ENCODE peak calls at places on chromosomes 13 and 19, in nine cellular contexts. One of them, this sample, is unnamed.

GRCh38 chr19:40521276-40521675 is 54.5 kb downstream of the SPTBN4 start:
- DNase-seq in T-helper 1 cell: no peak
- DNase-seq in cerebellum: no peak
- DNase-seq in psoas muscle: no peak
- DNase-seq in A549: peak; percentile 83
- DNase-seq in NCI-H2171 treated with DMSO at 0.1 percent for 48 hours: peak; percentile 27
- DNase-seq in stimulated activated CD4-positive, alpha-beta T cell treated with anti-CD3 and anti-CD28 coated beads, Interleukin-2, amount 100 ng/mL, for 48 hours: no peak
- DNase-seq in effector memory CD8-positive, alpha-beta T cell: no peak
- DNase-seq in MV-4-11: peak; percentile 25
- DNase-seq in this sample: no peak

GRCh38 chr13:78608705-78609463 is 5.5 kb upstream of the POU4F1 start:
- DNase-seq in T-helper 1 cell: no peak
- DNase-seq in cerebellum: no peak
- DNase-seq in psoas muscle: no peak
- DNase-seq in A549: no peak
- DNase-seq in NCI-H2171 treated with DMSO at 0.1 percent for 48 hours: no peak
- DNase-seq in stimulated activated CD4-positive, alpha-beta T cell treated with anti-CD3 and anti-CD28 coated beads, Interleukin-2, amount 100 ng/mL, for 48 hours: no peak
- DNase-seq in effector memory CD8-positive, alpha-beta T cell: no peak
- DNase-seq in MV-4-11: no peak
- DNase-seq in this sample: no peak

GRCh38 chr19:48487944-48488343 is 18.8 kb downstream of the CYTH2 start:
- DNase-seq in T-helper 1 cell: no peak
- DNase-seq in cerebellum: peak; percentile 88
- DNase-seq in psoas muscle: peak; percentile 76
- DNase-seq in A549: peak; percentile 88
- DNase-seq in NCI-H2171 treated with DMSO at 0.1 percent for 48 hours: no peak
- DNase-seq in stimulated activated CD4-positive, alpha-beta T cell treated with anti-CD3 and anti-CD28 coated beads, Interleukin-2, amount 100 ng/mL, for 48 hours: no peak
- DNase-seq in effector memory CD8-positive, alpha-beta T cell: no peak
- DNase-seq in MV-4-11: no peak
- DNase-seq in this sample: peak; percentile 90

GRCh38 chr13:40271511-40271910 is 394.9 kb downstream of the FOXO1 start:
- DNase-seq in T-helper 1 cell: no peak
- DNase-seq in cerebellum: peak; percentile 7
- DNase-seq in psoas muscle: peak; percentile 26
- DNase-seq in A549: no peak
- DNase-seq in NCI-H2171 treated with DMSO at 0.1 percent for 48 hours: no peak
- DNase-seq in stimulated activated CD4-positive, alpha-beta T cell treated with anti-CD3 and anti-CD28 coated beads, Interleukin-2, amount 100 ng/mL, for 48 hours: no peak
- DNase-seq in effector memory CD8-positive, alpha-beta T cell: no peak
- DNase-seq in MV-4-11: no peak
- DNase-seq in this sample: no peak

GRCh38 chr19:46739290-46739771 is 6.5 kb upstream of the FKRP start:
- DNase-seq in T-helper 1 cell: no peak
- DNase-seq in cerebellum: peak; percentile 92
- DNase-seq in psoas muscle: peak; percentile 86
- DNase-seq in A549: no peak
- DNase-seq in NCI-H2171 treated with DMSO at 0.1 percent for 48 hours: no peak
- DNase-seq in stimulated activated CD4-positive, alpha-beta T cell treated with anti-CD3 and anti-CD28 coated beads, Interleukin-2, amount 100 ng/mL, for 48 hours: no peak
- DNase-seq in effector memory CD8-positive, alpha-beta T cell: no peak
- DNase-seq in MV-4-11: no peak
- DNase-seq in this sample: no peak

GRCh38 chr13:113821847-113822246 is 42.0 kb downstream of the GAS6 start:
- DNase-seq in T-helper 1 cell: no peak
- DNase-seq in cerebellum: no peak
- DNase-seq in psoas muscle: no peak
- DNase-seq in A549: no peak
- DNase-seq in NCI-H2171 treated with DMSO at 0.1 percent for 48 hours: no peak
- DNase-seq in stimulated activated CD4-positive, alpha-beta T cell treated with anti-CD3 and anti-CD28 coated beads, Interleukin-2, amount 100 ng/mL, for 48 hours: no peak
- DNase-seq in effector memory CD8-positive, alpha-beta T cell: no peak
- DNase-seq in MV-4-11: no peak
- DNase-seq in this sample: no peak

GRCh38 chr19:4523306-4524110 is 5.2 kb upstream of the PLIN4 start:
- DNase-seq in T-helper 1 cell: peak; percentile 9
- DNase-seq in cerebellum: no peak
- DNase-seq in psoas muscle: peak; percentile 71
- DNase-seq in A549: peak; percentile 57
- DNase-seq in NCI-H2171 treated with DMSO at 0.1 percent for 48 hours: no peak
- DNase-seq in stimulated activated CD4-positive, alpha-beta T cell treated with anti-CD3 and anti-CD28 coated beads, Interleukin-2, amount 100 ng/mL, for 48 hours: peak; percentile 34
- DNase-seq in effector memory CD8-positive, alpha-beta T cell: no peak
- DNase-seq in MV-4-11: no peak
- DNase-seq in this sample: no peak

GRCh38 chr19:12163841-12164240 is 945 bp downstream of the ZNF136 start:
- DNase-seq in T-helper 1 cell: no peak
- DNase-seq in cerebellum: no peak
- DNase-seq in psoas muscle: no peak
- DNase-seq in A549: no peak
- DNase-seq in NCI-H2171 treated with DMSO at 0.1 percent for 48 hours: no peak
- DNase-seq in stimulated activated CD4-positive, alpha-beta T cell treated with anti-CD3 and anti-CD28 coated beads, Interleukin-2, amount 100 ng/mL, for 48 hours: no peak
- DNase-seq in effector memory CD8-positive, alpha-beta T cell: no peak
- DNase-seq in MV-4-11: no peak
- DNase-seq in this sample: no peak

GRCh38 chr19:47418595-47419036 is 711 bp downstream of the MEIS3 start:
- DNase-seq in T-helper 1 cell: no peak
- DNase-seq in cerebellum: no peak
- DNase-seq in psoas muscle: no peak
- DNase-seq in A549: no peak
- DNase-seq in NCI-H2171 treated with DMSO at 0.1 percent for 48 hours: no peak
- DNase-seq in stimulated activated CD4-positive, alpha-beta T cell treated with anti-CD3 and anti-CD28 coated beads, Interleukin-2, amount 100 ng/mL, for 48 hours: no peak
- DNase-seq in effector memory CD8-positive, alpha-beta T cell: no peak
- DNase-seq in MV-4-11: no peak
- DNase-seq in this sample: no peak

This sample was measured in prostate gland.